ENCODE peak calls at places on chromosomes 3 and 15, in five cellular contexts. M is K562, C is upper lobe of right lung, W is pancreas, U is hepatocyte. R is an unnamed sample.

GRCh38 chr15:92079047-92079446 is 225.5 kb downstream of the SLCO3A1 start:
- DNase-seq in M (peak; percentile 49), C (no peak), W (no peak), U (no peak), R (no peak)

GRCh38 chr15:80563372-80563997 is 131.6 kb upstream of the ABHD17C start:
- DNase-seq in M (no peak), C (no peak), W (no peak), U (no peak), R (no peak)

GRCh38 chr15:44010114-44010513 is 183.3 kb downstream of the WDR76 start:
- DNase-seq in M (no peak), C (no peak), W (no peak), U (no peak), R (peak; percentile 32)

GRCh38 chr15:62914461-62915079 is 128.0 kb upstream of the TPM1 start:
- DNase-seq in M (no peak), C (no peak), W (no peak), U (no peak), R (no peak)

GRCh38 chr3:74267583-74268184 is 346.8 kb downstream of the CNTN3 start:
- DNase-seq in M (peak; percentile 29), C (no peak), W (peak; percentile 19), U (peak; percentile 81), R (peak; percentile 35)

GRCh38 chr3:182671942-182672341 is 121.4 kb upstream of the ATP11B start:
- DNase-seq in M (no peak), C (no peak), W (no peak), U (no peak), R (peak; percentile 13)

GRCh38 chr3:13621381-13622221 is 72.7 kb downstream of the FBLN2 start:
- DNase-seq in M (no peak), C (no peak), W (no peak), U (no peak), R (no peak)

GRCh38 chr3:121477589-121477988 is 68.2 kb downstream of the POLQ start:
- DNase-seq in M (no peak), C (no peak), W (no peak), U (no peak), R (peak; percentile 74)

GRCh38 chr3:124811441-124811840 is 75.7 kb downstream of the ITGB5 start:
- DNase-seq in M (no peak), C (no peak), W (no peak), U (no peak), R (no peak)

DNA sequence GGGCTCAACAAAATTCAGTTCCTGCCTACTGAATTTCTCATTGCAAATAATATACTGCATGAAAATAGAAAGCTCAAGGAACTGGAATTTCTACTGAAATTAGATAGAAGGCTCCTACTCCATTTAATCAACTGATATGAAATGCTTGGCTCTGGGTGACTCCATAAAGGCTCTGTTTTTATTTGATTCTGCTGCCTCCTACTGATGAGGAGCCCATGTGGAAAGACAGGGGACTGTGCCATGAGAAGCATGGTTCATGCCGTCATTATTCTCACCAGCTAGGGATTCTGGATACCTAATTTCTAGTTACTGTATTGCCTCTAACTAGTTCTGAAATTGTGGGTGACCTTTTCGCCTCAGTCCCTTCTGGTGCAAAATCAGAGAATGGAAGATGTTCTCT is 366.2 kb upstream of the DPH6 start:
- DNase-seq in M (no peak), C (no peak), W (no peak), U (peak; percentile 3), R (no peak)
- TF ChIP-seq CTCF in M (peak; percentile 15), C (no peak), W (no peak), U (no peak), R (peak; percentile 50)

GRCh38 chr3:22129101-22129500 is 378.1 kb upstream of the ZNF385D start:
- DNase-seq in M (no peak), C (no peak), W (no peak), U (no peak), R (no peak)
- TF ChIP-seq CTCF in M (no peak), C (no peak), W (no peak), U (no peak), R (no peak)

DNA sequence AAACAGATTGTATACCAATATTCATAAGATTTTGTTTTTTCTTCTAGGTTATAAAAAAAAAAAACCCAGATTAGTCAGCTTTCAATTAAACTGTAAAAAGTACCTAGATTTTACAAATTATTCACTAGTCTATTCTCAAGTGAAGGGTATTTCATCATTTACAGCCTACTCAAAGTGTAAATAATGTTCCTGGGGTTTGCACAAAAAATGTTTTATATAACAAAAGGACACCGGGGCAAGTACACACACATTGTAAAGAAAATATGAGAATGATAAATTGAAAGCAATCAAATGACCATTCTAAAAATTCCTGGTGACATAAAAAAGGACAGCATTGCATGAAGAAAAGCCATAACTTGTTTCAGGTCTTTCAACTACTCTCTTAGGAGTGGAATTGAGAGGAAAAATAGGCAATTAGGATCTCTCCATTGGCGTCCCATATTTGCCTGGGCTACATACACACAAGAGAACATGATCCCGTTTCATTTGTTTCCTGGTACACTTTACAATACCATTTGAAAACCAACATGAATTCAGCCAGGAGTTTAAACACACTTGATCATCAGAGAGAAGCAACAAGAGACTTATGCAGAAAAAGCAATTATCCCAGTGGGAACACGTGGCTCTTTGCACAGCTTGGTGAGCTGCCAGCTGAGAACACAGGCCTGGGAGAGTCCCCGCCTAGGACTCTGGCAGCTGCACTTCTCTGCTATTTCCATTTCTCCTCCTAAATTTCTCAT is 1039.2 kb downstream of the ROBO1 start:
- DNase-seq in M (no peak), C (peak; percentile 65), W (peak; percentile 5), U (peak; percentile 64), R (no peak)
- TF ChIP-seq CTCF in M (no peak), C (no peak), W (no peak), U (no peak), R (no peak)

DNA sequence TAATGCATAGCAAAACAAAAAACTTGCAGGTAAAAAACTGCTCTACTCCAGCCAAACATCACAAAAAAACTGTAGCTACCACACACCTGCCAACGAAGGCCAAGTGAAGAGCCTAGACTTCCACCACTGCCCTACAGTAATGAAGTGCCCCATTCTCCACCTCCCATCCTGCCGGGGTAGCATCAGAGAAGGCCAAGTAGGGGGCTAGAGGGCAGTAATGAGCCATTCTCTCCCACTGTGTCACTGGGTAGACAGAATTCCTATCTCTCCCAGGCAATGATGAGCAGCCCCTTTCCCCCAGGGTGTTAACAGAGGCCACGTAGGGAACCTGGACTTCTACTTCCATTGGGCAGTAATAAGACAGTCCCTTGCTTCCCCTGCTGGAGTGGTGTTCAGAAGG is 9.5 kb downstream of the SEC22C start:
- DNase-seq in M (peak; percentile 47), C (no peak), W (no peak), U (peak; percentile 36), R (peak; percentile 23)
- TF ChIP-seq CTCF in M (peak; percentile 84), C (peak; percentile 52), W (no peak), U (peak; percentile 40), R (peak; percentile 68)

DNA sequence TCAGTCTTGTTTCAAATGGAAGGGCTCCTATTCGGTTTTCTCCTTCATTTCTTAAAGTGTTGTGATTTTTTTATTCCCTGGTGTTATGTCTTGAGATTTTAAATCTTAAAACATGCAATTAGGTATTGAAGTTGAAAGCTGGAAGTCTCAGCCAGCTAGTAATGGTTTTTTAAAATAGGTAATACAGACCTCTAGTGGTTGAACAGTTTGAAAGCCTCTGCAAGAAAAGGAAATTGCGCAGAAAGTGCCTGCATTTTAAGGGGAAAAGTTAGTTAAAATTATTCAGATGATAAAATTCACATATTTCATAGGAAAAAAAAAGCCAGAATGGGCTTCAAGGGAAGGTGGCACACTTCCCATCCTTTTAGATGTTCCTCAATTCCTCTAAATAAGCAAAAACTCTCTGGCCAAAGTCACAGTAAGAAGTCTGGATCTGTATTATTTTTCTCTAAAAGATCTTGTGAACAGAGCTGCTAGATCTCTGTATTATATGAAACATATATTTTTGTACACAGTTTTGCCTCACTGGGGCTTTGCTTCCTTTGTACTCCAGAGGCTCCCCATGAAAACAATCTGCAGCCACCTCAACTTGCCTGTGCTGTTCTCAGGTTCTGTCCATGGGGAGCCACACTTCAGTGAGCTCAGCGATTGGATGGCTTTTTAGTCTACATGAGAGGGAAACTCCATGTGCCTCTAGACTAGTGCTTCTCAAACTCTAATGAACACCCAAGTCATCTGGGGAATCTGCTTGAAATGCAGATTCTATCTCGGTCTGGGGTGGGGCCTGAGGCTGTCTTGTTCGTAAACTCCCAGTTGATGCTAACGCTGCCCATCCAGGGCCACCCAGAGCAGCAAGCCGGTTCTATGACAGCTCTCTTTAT is 21.5 kb downstream of the AGTR1 start:
- DNase-seq in M (no peak), C (no peak), W (no peak), U (peak; percentile 21), R (peak; percentile 32)
- TF ChIP-seq CTCF in M (no peak), C (peak; percentile 28), W (no peak), U (peak; percentile 69), R (peak; percentile 79)

DNA sequence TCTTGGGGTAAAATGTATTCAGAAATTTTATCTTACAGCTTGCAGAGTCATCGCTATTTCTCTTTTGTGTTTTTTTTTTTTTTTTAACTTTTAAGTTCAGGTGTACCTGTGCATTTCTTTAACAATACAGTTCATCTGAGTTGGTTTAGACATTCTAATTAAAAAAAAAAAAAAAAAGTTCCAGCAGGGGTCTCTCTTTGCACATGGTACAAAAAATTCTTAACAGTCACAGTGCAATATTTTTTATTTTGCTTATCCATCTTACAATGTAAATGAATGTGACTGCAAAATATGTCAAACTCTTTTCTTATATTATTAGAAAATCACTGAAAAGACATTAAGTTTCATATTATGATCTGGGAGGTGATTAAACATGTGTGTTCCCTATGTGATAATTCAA is 47.5 kb upstream of the SLC9A9 start:
- DNase-seq in M (no peak), C (no peak), W (no peak), U (no peak), R (no peak)
- TF ChIP-seq CTCF in M (no peak), C (peak; percentile 26), W (no peak), U (peak; percentile 43), R (peak; percentile 67)

DNA sequence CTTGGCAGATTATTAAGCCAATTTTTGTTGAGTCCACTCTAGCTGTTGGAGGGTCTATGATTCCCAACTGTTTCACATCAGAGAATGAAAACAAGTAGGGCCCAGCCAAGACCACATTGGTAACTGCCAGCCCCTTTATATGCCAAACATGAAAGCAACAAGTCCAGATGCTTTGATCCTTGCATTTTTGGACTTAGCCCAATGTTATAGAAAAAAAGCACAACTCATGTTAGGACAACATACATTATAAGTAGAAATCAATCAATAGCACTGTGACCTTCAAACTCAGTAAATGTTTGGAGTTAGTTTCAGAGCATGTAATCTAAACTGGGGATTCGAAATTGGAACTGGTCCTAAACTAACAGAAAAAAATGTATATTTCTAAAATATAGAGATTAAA is 674.6 kb downstream of the MECOM start:
- DNase-seq in M (no peak), C (no peak), W (no peak), U (no peak), R (no peak)
- TF ChIP-seq CTCF in M (no peak), C (no peak), W (no peak), U (no peak), R (no peak)

GRCh38 chr15:70387086-70387485 is 289.4 kb upstream of the TLE3 start:
- DNase-seq in M (no peak), C (no peak), W (no peak), U (no peak), R (no peak)

GRCh38 chr15:70385711-70386110 is 288.0 kb upstream of the TLE3 start:
- DNase-seq in M (no peak), C (no peak), W (no peak), U (no peak), R (no peak)

GRCh38 chr15:70390723-70391122 is 293.0 kb upstream of the TLE3 start:
- DNase-seq in M (no peak), C (no peak), W (no peak), U (no peak), R (no peak)

GRCh38 chr15:70385052-70385451 is 287.3 kb upstream of the TLE3 start:
- DNase-seq in M (no peak), C (no peak), W (no peak), U (no peak), R (no peak)

GRCh38 chr15:70387993-70388392 is 290.3 kb upstream of the TLE3 start:
- DNase-seq in M (no peak), C (no peak), W (no peak), U (no peak), R (no peak)
- TF ChIP-seq CTCF in M (no peak), C (no peak), W (no peak), U (no peak), R (no peak)

R was measured in HFFc6.